ENCODE peak calls at places on chromosome 2, in seven cellular contexts. Y, X, C, S, M, I and O are unnamed samples.

GRCh38 chr2:119760237-119760807 is 600 bp downstream of the PTPN4 start:
- DNase-seq in Y (no peak), X (peak), C (peak), S (no peak), M (peak), I (peak), O (no peak)

GRCh38 chr2:237715459-237715947 is 83.1 kb upstream of the RBM44 start:
- DNase-seq in Y (no peak), X (no peak), C (no peak), S (no peak), M (no peak), I (no peak), O (no peak)

GRCh38 chr2:71220743-71221142 is 6.2 kb downstream of the PAIP2B start:
- DNase-seq in Y (no peak), X (no peak), C (no peak), S (no peak), M (no peak), I (no peak), O (no peak)

GRCh38 chr2:237495521-237496117 is 8.6 kb downstream of the MLPH start:
- DNase-seq in Y (no peak), X (no peak), C (no peak), S (no peak), M (no peak), I (no peak), O (no peak)

GRCh38 chr2:109526442-109526970 is 87.3 kb downstream of the SEPTIN10 start:
- DNase-seq in Y (no peak), X (no peak), C (no peak), S (no peak), M (no peak), I (no peak), O (no peak)

GRCh38 chr2:20594048-20594750 is 56.7 kb downstream of the HS1BP3 start:
- DNase-seq in Y (no peak), X (peak), C (no peak), S (no peak), M (no peak), I (no peak), O (no peak)

GRCh38 chr2:239309398-239310245 is 91.2 kb downstream of the HDAC4 start:
- DNase-seq in Y (no peak), X (peak), C (peak), S (no peak), M (no peak), I (no peak), O (no peak)

GRCh38 chr2:30716117-30716900 is 90.9 kb downstream of the CAPN13 start:
- DNase-seq in Y (no peak), X (no peak), C (no peak), S (no peak), M (no peak), I (no peak), O (no peak)

GRCh38 chr2:233468047-233468745 is 98.4 kb downstream of the USP40 start:
- DNase-seq in Y (no peak), X (peak), C (no peak), S (no peak), M (peak), I (no peak), O (no peak)

GRCh38 chr2:3492951-3493609 is 26.3 kb downstream of the ADI1 start:
- DNase-seq in Y (peak), X (no peak), C (no peak), S (peak), M (no peak), I (no peak), O (peak)

GRCh38 chr2:23037596-23037995 is 347.4 kb upstream of the KLHL29 start:
- DNase-seq in Y (no peak), X (no peak), C (no peak), S (no peak), M (no peak), I (no peak), O (no peak)

GRCh38 chr2:112795720-112796119 is 11.4 kb upstream of the IL1A start:
- DNase-seq in Y (no peak), X (no peak), C (no peak), S (no peak), M (no peak), I (peak), O (no peak)

GRCh38 chr2:105746177-105747080 is 1.7 kb downstream of the NCK2 start:
- DNase-seq in Y (no peak), X (peak), C (peak), S (peak), M (peak), I (peak), O (no peak)

GRCh38 chr2:180456811-180457210 is 449.7 kb upstream of the CWC22 start:
- DNase-seq in Y (no peak), X (no peak), C (no peak), S (no peak), M (no peak), I (no peak), O (no peak)

GRCh38 chr2:53840580-53840979 is 19.2 kb downstream of the GPR75 start:
- DNase-seq in Y (no peak), X (no peak), C (no peak), S (no peak), M (no peak), I (no peak), O (no peak)

GRCh38 chr2:7845332-7845731 is 836.5 kb upstream of the ID2 start:
- DNase-seq in Y (no peak), X (no peak), C (no peak), S (peak), M (no peak), I (no peak), O (peak)

GRCh38 chr2:101400048-101400447 is 12.7 kb upstream of the CREG2 start:
- DNase-seq in Y (no peak), X (no peak), C (no peak), S (no peak), M (no peak), I (no peak), O (no peak)

GRCh38 chr2:24613154-24613814 is 122.2 kb downstream of the NCOA1 start:
- DNase-seq in Y (peak), X (no peak), C (no peak), S (peak), M (no peak), I (peak), O (no peak)

GRCh38 chr2:235537186-235537585 is 43.3 kb downstream of the AGAP1 start:
- DNase-seq in Y (no peak), X (no peak), C (peak), S (no peak), M (no peak), I (no peak), O (no peak)

GRCh38 chr2:198776616-198777406 is 680.9 kb downstream of the SATB2 start:
- DNase-seq in Y (no peak), X (no peak), C (no peak), S (no peak), M (no peak), I (no peak), O (no peak)

GRCh38 chr2:173966274-173967098 is 1.3 kb upstream of the SP3 start:
- DNase-seq in Y (no peak), X (no peak), C (no peak), S (peak), M (no peak), I (no peak), O (no peak)

GRCh38 chr2:161239416-161240109 is 68.7 kb upstream of the PSMD14 start:
- DNase-seq in Y (no peak), X (no peak), C (no peak), S (no peak), M (no peak), I (no peak), O (no peak)

DNA sequence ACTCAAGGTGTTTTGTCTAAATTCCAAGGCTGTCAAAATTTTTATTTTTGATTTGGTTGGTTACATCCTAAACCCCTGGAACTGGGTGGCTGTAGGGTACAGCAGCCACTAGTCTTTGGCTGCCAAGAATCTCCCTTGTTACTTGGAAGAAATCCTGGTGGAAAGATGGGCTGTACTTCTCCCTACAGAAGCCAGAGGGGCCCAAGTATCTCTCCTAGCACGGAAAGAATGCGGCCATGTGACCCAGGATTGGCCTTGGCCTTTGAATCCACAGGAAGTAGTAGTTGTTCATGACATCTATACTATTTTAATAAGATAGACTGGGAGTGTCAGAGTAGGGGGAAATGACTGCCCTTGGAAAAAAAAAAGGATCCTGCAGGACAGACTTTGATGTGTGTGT is 54.4 kb upstream of the MYO3B start:
- DNase-seq in Y (no peak), X (no peak), C (no peak), S (no peak), M (no peak), I (no peak), O (no peak)
- TF ChIP-seq CTCF in Y (peak), X (no peak), C (no peak), S (no peak), M (no peak), I (no peak), O (peak)

DNA sequence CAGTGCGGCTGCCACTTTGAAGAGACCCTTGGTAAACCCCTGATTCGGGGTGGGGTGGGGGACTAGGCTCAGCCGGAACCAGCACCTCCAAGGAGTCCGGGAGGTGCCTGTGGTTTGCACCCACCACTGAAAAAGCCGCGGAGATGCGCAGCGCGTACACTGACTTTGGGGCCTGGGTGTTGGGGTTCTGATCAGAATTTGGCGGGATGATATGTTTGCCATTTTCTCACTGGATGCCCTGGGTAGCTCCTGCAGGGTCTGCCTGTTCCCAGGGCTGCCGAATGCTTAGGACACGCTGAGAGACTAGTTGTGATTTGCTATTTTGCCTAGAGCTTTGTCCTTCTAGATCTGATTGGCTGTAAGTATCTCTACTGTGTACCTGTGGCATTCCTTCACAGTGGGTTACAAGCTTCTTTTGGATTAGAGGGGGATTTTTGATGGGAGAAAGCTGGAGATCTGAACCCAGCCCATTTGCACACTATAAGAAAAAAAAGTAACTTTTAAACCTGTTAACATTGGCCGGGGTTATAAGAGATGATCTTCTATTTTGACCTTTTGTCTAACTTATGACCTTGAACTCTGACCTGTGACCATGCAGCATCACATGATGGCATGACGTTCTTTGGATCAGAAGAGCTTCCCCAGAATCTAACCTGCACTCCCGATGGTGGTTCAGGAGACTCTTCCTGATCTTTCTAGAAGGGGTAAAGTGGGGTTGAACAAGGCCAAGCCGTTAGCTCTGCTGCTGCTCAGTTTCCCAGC is 1.6 kb downstream of the KCNE4 start:
- DNase-seq in Y (no peak), X (no peak), C (peak), S (peak), M (no peak), I (no peak), O (no peak)
- H3K4me3 ChIP-seq in Y (peak), X (peak), C (no peak), S (peak), M (peak), I (no peak), O (peak)

GRCh38 chr2:166944909-166945308 is 56.6 kb downstream of the XIRP2 start:
- DNase-seq in Y (no peak), X (no peak), C (no peak), S (no peak), M (no peak), I (no peak), O (no peak)
- TF ChIP-seq CTCF in Y (no peak), X (no peak), C (no peak), S (no peak), M (no peak), I (no peak), O (no peak)

GRCh38 chr2:44934521-44934961 is 7.0 kb upstream of the SIX3 start:
- DNase-seq in Y (no peak), X (no peak), C (no peak), S (no peak), M (no peak), I (no peak), O (no peak)

GRCh38 chr2:44932564-44933392 is 8.7 kb upstream of the SIX3 start:
- DNase-seq in Y (no peak), X (no peak), C (no peak), S (no peak), M (no peak), I (no peak), O (no peak)

GRCh38 chr2:44934962-44935853 is 6.3 kb upstream of the SIX3 start:
- DNase-seq in Y (no peak), X (no peak), C (no peak), S (no peak), M (no peak), I (no peak), O (no peak)

GRCh38 chr2:44933434-44933951 is 8.0 kb upstream of the SIX3 start:
- DNase-seq in Y (no peak), X (no peak), C (no peak), S (no peak), M (no peak), I (no peak), O (no peak)

GRCh38 chr2:44934024-44934423 is 7.5 kb upstream of the SIX3 start:
- DNase-seq in Y (no peak), X (no peak), C (no peak), S (no peak), M (no peak), I (no peak), O (no peak)
- H3K4me3 ChIP-seq in Y (no peak), X (no peak), C (no peak), S (no peak), M (peak), I (no peak), O (no peak)

GRCh38 chr2:142603761-142604160 is 273.7 kb upstream of the KYNU start:
- DNase-seq in Y (no peak), X (no peak), C (no peak), S (peak), M (no peak), I (no peak), O (peak)
- TF ChIP-seq CTCF in Y (peak), X (no peak), C (no peak), S (no peak), M (no peak), I (peak), O (no peak)

GRCh38 chr2:100321181-100321880 is 970 bp downstream of the LONRF2 start:
- DNase-seq in Y (no peak), X (peak), C (peak), S (peak), M (peak), I (no peak), O (no peak)
- H3K4me3 ChIP-seq in Y (peak), X (peak), C (peak), S (no peak), M (peak), I (no peak), O (peak)

GRCh38 chr2:70113396-70114100 is 26.3 kb downstream of the PCBP1 start:
- DNase-seq in Y (no peak), X (peak), C (no peak), S (no peak), M (no peak), I (no peak), O (no peak)
- TF ChIP-seq CTCF in Y (no peak), X (no peak), C (no peak), S (no peak), M (no peak), I (no peak), O (no peak)

GRCh38 chr2:66428986-66429612 is 5.8 kb upstream of the MEIS1 start:
- DNase-seq in Y (no peak), X (no peak), C (no peak), S (peak), M (no peak), I (peak), O (no peak)
- H3K4me3 ChIP-seq in Y (no peak), X (no peak), C (no peak), S (no peak), M (no peak), I (no peak), O (no peak)